ENCODE peak calls at places on chromosomes 6 and 20, in five cellular contexts. One of them, this sample, is unnamed.

GRCh38 chr20:56299362-56299761 is 50.8 kb downstream of the MC3R start:
- DNase-seq in gastrocnemius medialis: no peak
- DNase-seq in spleen: no peak
- DNase-seq in HepG2: no peak
- DNase-seq in tibial nerve: no peak
- DNase-seq in this sample: no peak

GRCh38 chr6:56488281-56488680 is 154.4 kb downstream of the DST start:
- DNase-seq in HepG2: no peak
- DNase-seq in gastrocnemius medialis: no peak
- DNase-seq in tibial nerve: no peak
- DNase-seq in spleen: no peak
- DNase-seq in this sample: no peak

GRCh38 chr20:21373436-21373835 is 23.9 kb downstream of the NKX2-4 start:
- DNase-seq in spleen: no peak
- DNase-seq in tibial nerve: no peak
- DNase-seq in gastrocnemius medialis: no peak
- DNase-seq in HepG2: no peak
- DNase-seq in this sample: no peak

GRCh38 chr20:3350412-3350811 is 57.1 kb downstream of the DNAAF9 start:
- DNase-seq in HepG2: no peak
- DNase-seq in tibial nerve: no peak
- DNase-seq in gastrocnemius medialis: no peak
- DNase-seq in spleen: no peak
- DNase-seq in this sample: no peak

GRCh38 chr6:127462391-127462790 is 3.2 kb upstream of the KIAA0408 start:
- DNase-seq in gastrocnemius medialis: peak; percentile 22
- DNase-seq in HepG2: no peak
- DNase-seq in tibial nerve: no peak
- DNase-seq in spleen: no peak
- DNase-seq in this sample: no peak

GRCh38 chr20:63025534-63026331 is 19.0 kb upstream of the BHLHE23 start:
- DNase-seq in HepG2: no peak
- DNase-seq in gastrocnemius medialis: no peak
- DNase-seq in tibial nerve: no peak
- DNase-seq in spleen: peak; percentile 74
- DNase-seq in this sample: no peak

GRCh38 chr6:75374913-75375530 is 90.4 kb upstream of the TMEM30A start:
- DNase-seq in HepG2: no peak
- DNase-seq in spleen: no peak
- DNase-seq in tibial nerve: no peak
- DNase-seq in gastrocnemius medialis: peak; percentile 19
- DNase-seq in this sample: no peak

GRCh38 chr20:59662856-59663512 is 58.6 kb downstream of the PHACTR3 start:
- DNase-seq in tibial nerve: no peak
- DNase-seq in spleen: no peak
- DNase-seq in HepG2: no peak
- DNase-seq in gastrocnemius medialis: no peak
- DNase-seq in this sample: peak; percentile 8

GRCh38 chr20:63625771-63626423 is 1.0 kb downstream of the GMEB2 start:
- DNase-seq in spleen: peak; percentile 91
- DNase-seq in HepG2: peak; percentile 57
- DNase-seq in tibial nerve: no peak
- DNase-seq in gastrocnemius medialis: no peak
- DNase-seq in this sample: no peak

GRCh38 chr20:25196701-25197120 is 1.2 kb downstream of the ENTPD6 start:
- DNase-seq in HepG2: no peak
- DNase-seq in gastrocnemius medialis: no peak
- DNase-seq in spleen: peak; percentile 82
- DNase-seq in tibial nerve: no peak
- DNase-seq in this sample: no peak

GRCh38 chr6:153625089-153625488 is 414.0 kb upstream of the OPRM1 start:
- DNase-seq in gastrocnemius medialis: no peak
- DNase-seq in spleen: no peak
- DNase-seq in tibial nerve: peak; percentile 5
- DNase-seq in HepG2: no peak
- DNase-seq in this sample: no peak

GRCh38 chr20:881051-881820 is 34.9 kb downstream of the ANGPT4 start:
- DNase-seq in spleen: peak; percentile 27
- DNase-seq in gastrocnemius medialis: no peak
- DNase-seq in HepG2: no peak
- DNase-seq in tibial nerve: no peak
- DNase-seq in this sample: no peak

GRCh38 chr6:130679684-130680083 is 147.5 kb upstream of the SMLR1 start:
- DNase-seq in HepG2: no peak
- DNase-seq in gastrocnemius medialis: no peak
- DNase-seq in tibial nerve: no peak
- DNase-seq in spleen: no peak
- DNase-seq in this sample: no peak

GRCh38 chr20:47878601-47879004 is 93.3 kb upstream of the SULF2 start:
- DNase-seq in gastrocnemius medialis: no peak
- DNase-seq in HepG2: no peak
- DNase-seq in tibial nerve: no peak
- DNase-seq in spleen: no peak
- DNase-seq in this sample: no peak

GRCh38 chr6:28940859-28941680 is 17.3 kb upstream of the TRIM27 start:
- DNase-seq in spleen: no peak
- DNase-seq in tibial nerve: peak; percentile 91
- DNase-seq in HepG2: peak; percentile 89
- DNase-seq in gastrocnemius medialis: peak; percentile 51
- DNase-seq in this sample: peak; percentile 57

GRCh38 chr20:62210496-62210855 is 9.6 kb downstream of the HRH3 start:
- DNase-seq in spleen: no peak
- DNase-seq in HepG2: no peak
- DNase-seq in tibial nerve: no peak
- DNase-seq in gastrocnemius medialis: no peak
- DNase-seq in this sample: no peak

GRCh38 chr20:35226775-35227681 is 538 bp downstream of the MMP24 start:
- DNase-seq in tibial nerve: peak; percentile 5
- DNase-seq in spleen: peak; percentile 74
- DNase-seq in HepG2: peak; percentile 35
- DNase-seq in gastrocnemius medialis: no peak
- DNase-seq in this sample: peak; percentile 41

GRCh38 chr20:41169791-41170351 is 32.5 kb downstream of the PLCG1 start:
- DNase-seq in spleen: peak; percentile 41
- DNase-seq in HepG2: no peak
- DNase-seq in tibial nerve: no peak
- DNase-seq in gastrocnemius medialis: no peak
- DNase-seq in this sample: no peak

GRCh38 chr20:49747707-49748524 is 34.2 kb upstream of the B4GALT5 start:
- DNase-seq in HepG2: peak; percentile 57
- DNase-seq in spleen: peak; percentile 83
- DNase-seq in gastrocnemius medialis: peak; percentile 98
- DNase-seq in tibial nerve: peak; percentile 74
- DNase-seq in this sample: peak; percentile 81

GRCh38 chr6:49676671-49677281 is 36.6 kb downstream of the CRISP2 start:
- DNase-seq in tibial nerve: no peak
- DNase-seq in HepG2: no peak
- DNase-seq in gastrocnemius medialis: no peak
- DNase-seq in spleen: no peak
- DNase-seq in this sample: no peak

GRCh38 chr20:62505337-62506045 is 29.7 kb upstream of the GATA5 start:
- DNase-seq in HepG2: no peak
- DNase-seq in tibial nerve: no peak
- DNase-seq in gastrocnemius medialis: peak; percentile 73
- DNase-seq in spleen: no peak
- DNase-seq in this sample: no peak

GRCh38 chr20:45406260-45407066 is 1.6 kb upstream of the DBNDD2 start:
- DNase-seq in HepG2: no peak
- DNase-seq in spleen: peak; percentile 85
- DNase-seq in gastrocnemius medialis: peak; percentile 62
- DNase-seq in tibial nerve: peak; percentile 41
- DNase-seq in this sample: peak; percentile 71
- TF ChIP-seq POLR2A in HepG2: peak; percentile 53
- TF ChIP-seq POLR2A in spleen: no peak
- TF ChIP-seq POLR2A in gastrocnemius medialis: peak; percentile 62
- TF ChIP-seq POLR2A in tibial nerve: peak; percentile 36
- TF ChIP-seq POLR2A in this sample: no peak

DNA sequence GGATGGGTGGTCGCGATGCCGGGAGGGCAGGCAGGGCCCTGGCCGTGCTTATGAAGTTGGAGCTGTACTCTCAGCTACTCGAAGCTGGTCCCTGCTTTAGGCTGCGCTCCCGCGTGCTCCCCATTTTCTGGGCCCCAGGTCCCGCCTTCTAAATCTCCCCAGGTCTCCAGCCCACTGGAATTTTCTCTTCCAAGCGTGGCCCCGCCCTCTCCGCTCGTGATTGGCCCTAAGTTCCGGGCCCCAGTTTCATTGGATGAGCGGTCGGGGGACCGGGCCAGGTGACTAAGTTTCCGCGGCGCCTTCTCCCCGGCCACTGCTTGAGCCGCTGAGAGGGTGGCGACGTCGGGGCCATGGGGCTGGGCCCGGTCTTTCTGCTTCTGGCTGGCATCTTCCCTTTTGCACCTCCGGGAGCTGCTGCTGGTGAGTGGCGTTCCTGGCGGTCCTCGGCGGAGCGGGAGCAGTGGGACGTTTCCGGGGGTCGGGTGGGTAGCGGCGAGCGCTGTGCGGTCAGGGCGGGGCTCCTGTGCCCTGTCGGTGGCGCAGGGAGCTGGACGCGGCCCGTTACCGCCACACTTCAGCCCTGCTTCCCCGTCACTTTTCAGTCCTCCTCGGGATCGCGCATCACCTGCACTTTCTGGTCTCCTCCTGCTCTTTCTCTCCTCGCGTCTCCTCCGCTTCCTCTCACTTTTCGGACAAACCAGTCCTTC is at the start of gene MICA:
- DNase-seq in tibial nerve: peak; percentile 83
- DNase-seq in gastrocnemius medialis: peak; percentile 86
- DNase-seq in spleen: peak; percentile 94
- DNase-seq in HepG2: peak; percentile 91
- DNase-seq in this sample: peak; percentile 93
- TF ChIP-seq POLR2A in tibial nerve: peak; percentile 78
- TF ChIP-seq POLR2A in gastrocnemius medialis: peak; percentile 89
- TF ChIP-seq POLR2A in spleen: no peak
- TF ChIP-seq POLR2A in HepG2: peak; percentile 94
- TF ChIP-seq POLR2A in this sample: peak; percentile 16

DNA sequence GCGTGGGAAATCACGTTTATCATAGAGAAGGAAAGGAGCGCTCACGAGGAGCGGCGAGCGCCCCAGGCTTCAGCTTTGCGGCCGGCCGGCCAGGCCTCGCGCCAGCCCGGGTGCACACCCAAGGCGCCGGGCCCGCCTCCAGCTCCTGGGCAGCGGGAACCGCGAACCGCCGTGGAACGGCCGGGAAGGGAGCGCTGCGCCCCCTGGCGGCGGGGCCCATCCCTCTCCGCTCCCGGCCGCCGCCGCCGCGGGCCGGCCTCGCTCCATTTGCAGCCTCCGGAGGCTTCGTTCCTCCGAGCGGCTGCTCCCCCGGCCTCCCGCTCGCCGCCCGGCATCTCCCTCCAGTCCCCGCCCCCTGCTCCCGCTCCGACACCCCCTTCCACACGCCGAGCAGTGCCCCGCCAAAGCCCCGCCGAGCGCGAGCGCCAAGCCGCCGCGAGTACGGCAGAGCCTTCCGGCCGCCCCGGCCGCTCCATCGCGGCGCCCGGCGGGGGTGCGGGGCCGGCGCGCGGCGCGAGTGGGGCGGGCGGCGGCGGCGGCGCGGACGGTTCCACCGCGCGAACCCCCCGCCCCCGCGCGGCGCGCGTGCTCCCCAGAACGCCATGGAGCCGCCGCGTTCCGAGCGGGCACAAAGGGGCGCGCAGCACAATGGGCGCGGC is 973 bp downstream of the BEND3 start:
- DNase-seq in spleen: peak; percentile 95
- DNase-seq in HepG2: peak; percentile 61
- DNase-seq in gastrocnemius medialis: peak; percentile 83
- DNase-seq in tibial nerve: peak; percentile 61
- DNase-seq in this sample: peak; percentile 92
- TF ChIP-seq POLR2A in spleen: no peak
- TF ChIP-seq POLR2A in HepG2: peak; percentile 49
- TF ChIP-seq POLR2A in gastrocnemius medialis: no peak
- TF ChIP-seq POLR2A in tibial nerve: no peak
- TF ChIP-seq POLR2A in this sample: no peak

GRCh38 chr6:87154641-87155271 is 609 bp upstream of the ZNF292 start:
- DNase-seq in tibial nerve: no peak
- DNase-seq in HepG2: no peak
- DNase-seq in gastrocnemius medialis: no peak
- DNase-seq in spleen: no peak
- DNase-seq in this sample: no peak

GRCh38 chr6:87155920-87156600 is 695 bp downstream of the ZNF292 start:
- DNase-seq in tibial nerve: peak; percentile 31
- DNase-seq in gastrocnemius medialis: peak; percentile 32
- DNase-seq in spleen: peak; percentile 89
- DNase-seq in HepG2: peak; percentile 39
- DNase-seq in this sample: peak; percentile 32

GRCh38 chr6:87151786-87152527 is 3.4 kb upstream of the ZNF292 start:
- DNase-seq in spleen: peak; percentile 95
- DNase-seq in gastrocnemius medialis: peak; percentile 53
- DNase-seq in tibial nerve: peak; percentile 52
- DNase-seq in HepG2: no peak
- DNase-seq in this sample: peak; percentile 69

GRCh38 chr6:87152528-87152950 is 2.8 kb upstream of the ZNF292 start:
- DNase-seq in spleen: no peak
- DNase-seq in HepG2: no peak
- DNase-seq in tibial nerve: peak; percentile 10
- DNase-seq in gastrocnemius medialis: no peak
- DNase-seq in this sample: no peak

GRCh38 chr6:87155272-87155919 is at the start of gene ZNF292:
- DNase-seq in gastrocnemius medialis: peak; percentile 95
- DNase-seq in tibial nerve: peak; percentile 97
- DNase-seq in spleen: peak; percentile 100
- DNase-seq in HepG2: peak; percentile 93
- DNase-seq in this sample: peak; percentile 97
- TF ChIP-seq POLR2A in gastrocnemius medialis: peak; percentile 48
- TF ChIP-seq POLR2A in tibial nerve: peak; percentile 70
- TF ChIP-seq POLR2A in spleen: no peak
- TF ChIP-seq POLR2A in HepG2: peak; percentile 78
- TF ChIP-seq POLR2A in this sample: no peak

This sample was measured in stomach.